ENCODE peak calls at places on chromosomes 4 and X, in four cellular contexts. R is H1, G is H9, L is IMR-90. A is an unnamed sample.

GRCh38 chr4:156321203-156321602 is 367.5 kb upstream of the CTSO start:
- DNase-seq in G (no peak), L (peak), R (no peak), A (no peak)

GRCh38 chr4:83552085-83552484 is 16.2 kb downstream of the GPAT3 start:
- DNase-seq in R (no peak), G (no peak), L (no peak), A (peak)

GRCh38 chr4:2441393-2442174 is 22.8 kb downstream of the CFAP99 start:
- DNase-seq in R (peak), G (peak), L (peak), A (peak)

GRCh38 chr4:1082215-1083182 is 30.9 kb downstream of the RNF212 start:
- DNase-seq in G (peak), L (peak), R (no peak), A (no peak)

GRCh38 chr4:96946552-96946951 is 1106.7 kb downstream of the PDHA2 start:
- DNase-seq in R (no peak), L (no peak), G (no peak), A (no peak)

GRCh38 chr4:53119685-53120084 is 246.2 kb downstream of the SCFD2 start:
- DNase-seq in L (peak), R (no peak), G (peak), A (peak)

GRCh38 chr4:158807696-158808095 is 38.9 kb downstream of the FNIP2 start:
- DNase-seq in R (no peak), L (no peak), G (no peak), A (peak)

GRCh38 chr4:185383451-185383850 is 12.3 kb downstream of the LRP2BP start:
- DNase-seq in L (no peak), R (no peak), G (no peak), A (no peak)

GRCh38 chr4:140092094-140092820 is 61.7 kb downstream of the MAML3 start:
- DNase-seq in G (peak), L (no peak), R (peak), A (peak)

GRCh38 chrX:135981662-135982061 is 3.6 kb upstream of the SLC9A6 start:
- DNase-seq in R (no peak), L (no peak), G (no peak), A (no peak)

GRCh38 chr4:156901871-156902270 is 69.7 kb downstream of the PDGFC start:
- DNase-seq in R (no peak), L (peak), G (no peak), A (no peak)

GRCh38 chr4:185835336-185835735 is 23.3 kb upstream of the SORBS2 start:
- DNase-seq in L (no peak), R (no peak), G (no peak), A (no peak)

GRCh38 chr4:131098976-131099375 is 2003.0 kb downstream of the C4orf33 start:
- DNase-seq in R (no peak), G (no peak), L (no peak), A (no peak)

GRCh38 chrX:102995316-102995715 is 58.2 kb downstream of the RAB40AL start:
- DNase-seq in G (no peak), R (no peak), L (no peak), A (no peak)

GRCh38 chr4:3520796-3521600 is 11.2 kb downstream of the LRPAP1 start:
- DNase-seq in R (no peak), G (no peak), L (no peak), A (no peak)

GRCh38 chrX:70422886-70423336 is at the start of gene GDPD2:
- DNase-seq in L (no peak), G (peak), R (peak), A (peak)

GRCh38 chr4:2365054-2365912 is 53.2 kb downstream of the ZFYVE28 start:
- DNase-seq in L (no peak), G (no peak), R (no peak), A (no peak)

GRCh38 chr4:71186566-71187398 is 152.0 kb upstream of the SLC4A4 start:
- DNase-seq in L (peak), G (peak), R (no peak), A (peak)

GRCh38 chrX:36431819-36432218 is 512.3 kb downstream of the CFAP47 start:
- DNase-seq in L (peak), R (no peak), G (no peak), A (peak)

GRCh38 chr4:103076777-103077347 is 301 bp upstream of the SLC9B2 start:
- DNase-seq in R (no peak), G (no peak), L (no peak), A (no peak)

GRCh38 chr4:186144596-186145569 is 40.4 kb downstream of the FAM149A start:
- DNase-seq in G (peak), L (peak), R (no peak), A (peak)

GRCh38 chr4:114729339-114729738 is 130.7 kb downstream of the UGT8 start:
- DNase-seq in L (no peak), R (no peak), G (peak), A (no peak)

GRCh38 chrX:134658002-134658401 is 269 bp downstream of the PLAC1 start:
- DNase-seq in G (no peak), R (no peak), L (peak), A (no peak)

GRCh38 chr4:74946196-74946595 is 13.3 kb downstream of the PARM1 start:
- DNase-seq in L (no peak), R (no peak), G (no peak), A (no peak)

GRCh38 chr4:23171971-23172370 is 479.2 kb downstream of the GBA3 start:
- DNase-seq in G (no peak), L (no peak), R (no peak), A (no peak)

GRCh38 chr4:169404959-169405358 is 134.2 kb upstream of the SH3RF1 start:
- DNase-seq in L (peak), G (no peak), R (peak), A (peak)
- H4K5ac ChIP-seq in L (peak), G (no peak), R (no peak), A (no peak)

GRCh38 chr4:41994461-41994860 is 4.1 kb downstream of the SLC30A9 start:
- DNase-seq in L (no peak), R (no peak), G (no peak), A (no peak)

GRCh38 chr4:41991916-41992767 is 1.8 kb downstream of the SLC30A9 start:
- DNase-seq in R (no peak), L (peak), G (no peak), A (no peak)

GRCh38 chr4:41990029-41990382 is 324 bp upstream of the SLC30A9 start:
- DNase-seq in L (peak), R (no peak), G (no peak), A (no peak)

GRCh38 chr4:41992967-41993857 is 2.9 kb downstream of the SLC30A9 start:
- DNase-seq in G (no peak), R (no peak), L (no peak), A (no peak)

DNA sequence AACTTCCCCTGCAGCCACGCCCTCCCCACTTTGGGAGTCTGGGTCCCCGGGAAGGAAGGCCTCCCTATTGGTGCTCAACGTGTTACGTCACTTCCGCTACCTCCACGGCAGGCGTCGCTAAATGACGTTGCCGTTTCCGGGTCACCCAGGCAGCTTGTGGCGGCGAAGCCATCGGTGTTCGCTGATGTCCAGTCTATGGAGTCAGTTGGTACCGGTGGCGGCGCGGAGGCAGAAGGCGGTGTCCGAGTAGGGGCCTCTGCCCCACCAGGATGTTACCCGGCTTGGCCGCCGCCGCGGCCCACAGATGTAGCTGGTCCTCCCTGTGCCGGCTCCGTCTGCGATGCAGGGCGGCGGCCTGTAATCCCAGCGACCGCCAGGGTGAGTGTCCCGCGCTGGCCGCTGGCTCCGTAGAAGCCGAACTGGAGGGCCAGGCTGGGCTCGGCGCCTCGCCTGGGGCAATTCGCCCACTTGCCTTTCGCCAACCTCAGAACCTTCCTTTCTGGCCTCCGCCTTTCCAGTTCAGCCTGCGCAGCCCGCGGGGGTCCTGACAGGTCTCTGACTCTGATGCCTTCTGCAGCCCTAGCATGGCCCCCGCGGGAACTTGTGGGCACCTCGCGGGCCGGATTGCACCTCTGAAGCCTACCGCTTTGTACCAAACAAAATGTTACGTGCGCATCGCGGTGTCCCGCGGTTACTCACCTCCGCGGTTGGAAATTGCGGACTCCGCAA is at the start of gene SLC30A9:
- DNase-seq in R (peak), L (peak), G (peak), A (peak)
- H2BK15ac ChIP-seq in R (no peak), L (no peak), G (no peak), A (no peak)

DNA sequence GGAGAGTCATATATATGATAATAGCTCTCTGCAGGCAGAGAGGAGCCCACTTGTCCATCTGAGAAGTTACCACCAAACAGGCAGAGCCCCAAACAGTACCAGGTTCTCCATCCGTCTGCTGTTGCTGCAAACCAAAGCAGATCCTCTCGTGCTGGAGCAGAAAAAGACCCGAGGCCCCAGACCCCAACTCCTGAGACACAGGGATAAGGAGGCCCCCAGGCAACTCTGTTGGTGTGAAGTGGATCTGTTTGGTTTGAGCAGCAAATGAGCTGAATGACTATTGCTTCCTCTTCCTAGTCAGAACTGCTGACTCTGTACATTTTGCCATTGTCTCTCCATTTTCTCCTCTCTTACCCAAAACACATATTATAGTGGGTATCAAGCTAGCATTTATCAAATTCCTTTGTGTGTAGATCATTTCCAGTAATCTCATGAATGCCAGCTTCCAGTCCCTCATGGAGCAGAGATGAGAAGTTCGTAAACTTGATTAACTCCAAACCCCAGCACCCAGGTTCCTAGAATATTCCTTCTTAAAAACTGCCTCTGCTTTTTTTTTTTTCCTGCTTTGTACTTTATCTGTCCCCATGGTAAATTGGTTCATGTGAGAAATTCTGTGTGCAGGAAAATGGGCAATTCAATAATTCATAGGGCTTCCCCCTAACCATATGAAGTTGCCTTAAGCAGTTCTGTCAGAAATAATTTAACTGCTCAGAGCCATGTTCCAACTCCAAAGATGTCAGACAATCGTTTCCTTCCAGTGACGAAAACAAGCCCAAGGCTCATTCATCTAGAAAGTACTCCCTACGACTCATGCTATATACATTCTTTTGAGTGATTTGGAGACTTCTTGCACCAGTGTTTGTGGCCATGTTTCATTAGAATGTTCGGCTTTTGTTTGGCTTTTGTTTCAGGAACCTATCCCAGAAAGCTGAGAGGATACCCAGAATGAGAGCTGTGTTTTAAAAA is 98.6 kb upstream of the ATXN3L start:
- DNase-seq in R (no peak), G (no peak), L (peak), A (peak)
- H2AK5ac ChIP-seq in R (no peak), G (no peak), L (peak), A (no peak)

GRCh38 chr4:7715251-7716014 is 224.2 kb downstream of the AFAP1 start:
- DNase-seq in R (no peak), G (no peak), L (no peak), A (no peak)
- H4K5ac ChIP-seq in R (no peak), G (no peak), L (no peak), A (no peak)

GRCh38 chrX:100830143-100830542 is 10.0 kb downstream of the CSTF2 start:
- DNase-seq in R (no peak), L (no peak), G (no peak), A (no peak)

GRCh38 chrX:100830547-100830946 is 10.4 kb downstream of the CSTF2 start:
- DNase-seq in R (no peak), G (no peak), L (no peak), A (no peak)

GRCh38 chrX:100829730-100830129 is 9.5 kb downstream of the CSTF2 start:
- DNase-seq in G (no peak), L (peak), R (no peak), A (no peak)

GRCh38 chrX:100831219-100831946 is 11.2 kb downstream of the CSTF2 start:
- DNase-seq in R (no peak), L (no peak), G (no peak), A (no peak)
- H2BK15ac ChIP-seq in R (no peak), L (no peak), G (no peak), A (no peak)

GRCh38 chr4:182807346-182807745 is 109.8 kb downstream of the DCTD start:
- DNase-seq in L (no peak), G (no peak), R (no peak), A (no peak)
- H2AK5ac ChIP-seq in L (no peak), G (no peak), R (no peak), A (no peak)

GRCh38 chrX:13307041-13307440 is 12.8 kb downstream of the ATXN3L start:
- DNase-seq in G (no peak), R (no peak), L (no peak), A (no peak)
- H4K5ac ChIP-seq in G (no peak), R (no peak), L (no peak), A (no peak)

DNA sequence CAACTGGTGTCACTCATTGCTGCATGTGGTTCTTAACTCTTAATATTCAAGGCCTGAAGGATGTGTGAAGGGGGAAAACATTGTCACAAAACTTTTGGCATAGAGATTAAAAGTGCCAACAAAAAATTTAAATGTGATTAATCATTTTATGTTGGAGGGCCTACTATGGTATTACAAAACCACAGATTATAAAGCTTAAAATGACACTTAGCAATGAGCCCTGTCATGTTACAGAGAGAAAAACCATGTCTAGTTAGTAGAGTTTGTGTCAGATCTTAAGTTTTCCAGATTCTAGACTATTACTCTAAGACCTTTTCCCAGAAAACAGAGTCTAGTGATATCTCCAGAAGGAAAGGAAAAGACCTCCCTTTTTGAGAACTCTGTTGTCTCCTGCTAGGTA is 239.1 kb upstream of the DKK2 start:
- DNase-seq in L (no peak), G (no peak), R (no peak), A (no peak)
- H2BK15ac ChIP-seq in L (no peak), G (no peak), R (no peak), A (no peak)

DNA sequence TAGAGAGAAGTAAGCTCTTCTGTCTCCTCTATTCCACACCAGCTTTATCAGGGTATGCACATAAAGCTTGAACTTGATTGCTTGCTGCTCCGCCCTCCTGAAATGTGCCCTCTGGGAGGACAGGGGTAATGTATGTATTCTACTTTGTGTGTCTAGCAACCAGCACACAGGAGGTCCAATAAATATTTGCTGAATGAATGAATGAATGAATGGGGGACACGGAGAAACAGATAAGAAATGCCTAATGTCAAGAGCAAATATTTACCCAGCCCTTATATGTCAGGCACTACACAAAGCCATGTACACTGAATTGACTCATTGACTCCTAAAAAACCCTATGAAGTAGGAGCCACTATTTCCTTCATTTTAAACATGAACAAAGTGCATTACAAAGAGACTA is 2.3 kb upstream of the MSL3 start:
- DNase-seq in L (no peak), G (no peak), R (no peak), A (no peak)
- H2AK5ac ChIP-seq in L (no peak), G (no peak), R (no peak), A (no peak)

A was measured in mesendoderm.